ENCODE peak calls at places on chromosomes 7 and 10, in six cellular contexts. Q is fibroblast of mammary gland, S is tibial nerve, F is heart left ventricle, R is neural crest cell, B is glutamatergic neuron. P is an unnamed sample.

GRCh38 chr10:73099141-73099540 is 2.5 kb upstream of the P4HA1 start:
- DNase-seq in R (no peak), B (no peak), F (no peak), S (no peak), Q (no peak), P (no peak)

GRCh38 chr7:93823621-93824020 is 66.9 kb downstream of the TFPI2 start:
- DNase-seq in Q (no peak), R (no peak), S (no peak), B (no peak), F (no peak), P (no peak)

GRCh38 chr7:32206987-32207386 is 136.8 kb upstream of the PDE1C start:
- DNase-seq in S (no peak), B (peak), F (peak), R (peak), Q (peak), P (peak)

GRCh38 chr7:43439631-43440401 is 143.1 kb upstream of the STK17A start:
- DNase-seq in R (peak), F (no peak), B (peak), S (no peak), Q (peak), P (peak)

GRCh38 chr10:124592736-124593430 is 131.3 kb downstream of the LHPP start:
- DNase-seq in R (no peak), B (peak), S (no peak), F (peak), Q (no peak), P (peak)

GRCh38 chr10:48476279-48476982 is 128.4 kb downstream of the ARHGAP22 start:
- DNase-seq in Q (no peak), S (no peak), R (no peak), F (no peak), B (no peak), P (no peak)

GRCh38 chr10:70381491-70382421 is 669 bp downstream of the LRRC20 start:
- DNase-seq in Q (no peak), B (peak), F (peak), S (no peak), R (peak), P (peak)

GRCh38 chr7:157622408-157623221 is 285.8 kb downstream of the DNAJB6 start:
- DNase-seq in R (no peak), Q (no peak), S (no peak), F (no peak), B (no peak), P (no peak)

GRCh38 chr7:52711951-52712350 is 323.5 kb upstream of the POM121L12 start:
- DNase-seq in Q (no peak), S (no peak), B (no peak), R (no peak), F (no peak), P (no peak)

GRCh38 chr10:50557130-50557682 is 66.5 kb downstream of the SGMS1 start:
- DNase-seq in Q (no peak), R (no peak), S (no peak), F (no peak), B (no peak), P (no peak)

GRCh38 chr7:130946110-130946509 is 212.1 kb upstream of the KLF14 start:
- DNase-seq in R (no peak), F (no peak), Q (no peak), B (no peak), S (no peak), P (no peak)

GRCh38 chr7:66013938-66014337 is 31.9 kb upstream of the GUSB start:
- DNase-seq in Q (peak), R (no peak), B (peak), S (no peak), F (peak), P (no peak)

GRCh38 chr7:143285454-143285756 is 647 bp downstream of the TMEM139 start:
- DNase-seq in R (no peak), B (no peak), F (peak), S (no peak), Q (no peak), P (no peak)

GRCh38 chr10:108250954-108251620 is 1086.6 kb upstream of the SORCS1 start:
- DNase-seq in F (no peak), R (no peak), Q (peak), B (no peak), S (no peak), P (no peak)

GRCh38 chr10:118101501-118101900 is 54.8 kb upstream of the RAB11FIP2 start:
- DNase-seq in B (no peak), Q (peak), R (no peak), S (no peak), F (no peak), P (no peak)

GRCh38 chr7:70492641-70493040 is 639.3 kb upstream of the GALNT17 start:
- DNase-seq in F (no peak), B (no peak), Q (no peak), R (no peak), S (no peak), P (no peak)

GRCh38 chr7:1659696-1660095 is 10.4 kb upstream of the ELFN1 start:
- DNase-seq in R (no peak), F (no peak), S (no peak), Q (peak), B (no peak), P (no peak)

GRCh38 chr7:14207154-14207553 is 217.7 kb upstream of the ETV1 start:
- DNase-seq in Q (peak), F (peak), B (no peak), R (no peak), S (no peak), P (no peak)

GRCh38 chr10:100636848-100637553 is 101.3 kb downstream of the HIF1AN start:
- DNase-seq in Q (no peak), F (no peak), R (no peak), B (no peak), S (no peak), P (no peak)

GRCh38 chr10:111082102-111082975 is 5.5 kb downstream of the ADRA2A start:
- DNase-seq in B (no peak), Q (no peak), F (no peak), R (no peak), S (no peak), P (no peak)

GRCh38 chr10:70145666-70146488 is 623 bp downstream of the TYSND1 start:
- DNase-seq in S (no peak), B (peak), R (peak), F (peak), Q (peak), P (peak)

GRCh38 chr10:125283191-125283590 is 122.8 kb upstream of the CTBP2 start:
- DNase-seq in Q (no peak), R (no peak), B (peak), S (no peak), F (no peak), P (peak)

GRCh38 chr7:147400926-147401325 is 1189.6 kb upstream of the C7orf33 start:
- DNase-seq in S (no peak), B (no peak), Q (no peak), R (no peak), F (no peak), P (no peak)

GRCh38 chr7:25408861-25409260 is 180.6 kb upstream of the NPVF start:
- DNase-seq in Q (no peak), S (no peak), R (no peak), B (no peak), F (no peak), P (no peak)

GRCh38 chr7:100120518-100121085 is 1.2 kb downstream of the CNPY4 start:
- DNase-seq in Q (no peak), S (no peak), B (no peak), R (no peak), F (no peak), P (no peak)

GRCh38 chr10:132232553-132232949 is 45.8 kb downstream of the DPYSL4 start:
- DNase-seq in R (no peak), S (no peak), B (no peak), Q (no peak), F (peak), P (no peak)

GRCh38 chr7:121800916-121801675 is 71.9 kb upstream of the PTPRZ1 start:
- DNase-seq in Q (no peak), B (no peak), S (no peak), R (no peak), F (no peak), P (no peak)

GRCh38 chr10:132309466-132309865 is 1.7 kb upstream of the STK32C start:
- DNase-seq in S (no peak), F (peak), Q (no peak), R (no peak), B (no peak), P (no peak)

GRCh38 chr7:157139142-157140117 is 704 bp downstream of the UBE3C start:
- DNase-seq in F (peak), B (peak), S (no peak), Q (peak), R (no peak), P (peak)

GRCh38 chr7:1513657-1514095 is 9.5 kb upstream of the INTS1 start:
- DNase-seq in B (no peak), R (no peak), F (peak), S (no peak), Q (no peak), P (no peak)

GRCh38 chr10:99785646-99786045 is 3.2 kb downstream of the ABCC2 start:
- DNase-seq in S (no peak), F (no peak), R (no peak), Q (no peak), B (no peak), P (no peak)

GRCh38 chr7:88111136-88111748 is 108.6 kb downstream of the SRI start:
- DNase-seq in F (no peak), B (no peak), S (no peak), R (no peak), Q (peak), P (no peak)

GRCh38 chr10:100501423-100501822 is 18.2 kb downstream of the SEC31B start:
- DNase-seq in R (no peak), B (no peak), S (no peak), F (no peak), Q (peak), P (no peak)

GRCh38 chr7:23469150-23469960 is 936 bp downstream of the IGF2BP3 start:
- DNase-seq in B (peak), S (no peak), Q (no peak), F (no peak), R (peak), P (peak)

GRCh38 chr10:46528675-46529615 is 27.5 kb downstream of the GPRIN2 start:
- DNase-seq in F (no peak), Q (no peak), B (peak), R (no peak), S (no peak), P (no peak)

GRCh38 chr10:132500781-132501415 is 36.7 kb upstream of the INPP5A start:
- DNase-seq in Q (no peak), R (no peak), B (no peak), S (no peak), F (no peak), P (no peak)

GRCh38 chr10:44195120-44196007 is 189.5 kb downstream of the CXCL12 start:
- DNase-seq in F (peak), R (no peak), B (no peak), Q (peak), S (peak), P (no peak)

GRCh38 chr10:1141261-1141660 is 85.1 kb downstream of the WDR37 start:
- DNase-seq in B (no peak), Q (no peak), R (no peak), S (no peak), F (no peak), P (no peak)

GRCh38 chr10:1141701-1142100 is 85.5 kb downstream of the WDR37 start:
- DNase-seq in F (no peak), S (no peak), Q (no peak), R (no peak), B (no peak), P (no peak)

GRCh38 chr10:1138529-1138928 is 82.3 kb downstream of the WDR37 start:
- DNase-seq in Q (no peak), R (no peak), F (no peak), B (no peak), S (no peak), P (no peak)

GRCh38 chr10:1137499-1138163 is 81.4 kb downstream of the WDR37 start:
- DNase-seq in S (no peak), F (no peak), Q (no peak), B (no peak), R (no peak), P (no peak)

GRCh38 chr10:1142596-1142995 is 86.4 kb downstream of the WDR37 start:
- DNase-seq in F (no peak), Q (no peak), S (no peak), R (no peak), B (no peak), P (no peak)
- TF ChIP-seq CTCF in F (no peak), Q (peak), S (no peak), R (peak), B (no peak), P (no peak)

DNA sequence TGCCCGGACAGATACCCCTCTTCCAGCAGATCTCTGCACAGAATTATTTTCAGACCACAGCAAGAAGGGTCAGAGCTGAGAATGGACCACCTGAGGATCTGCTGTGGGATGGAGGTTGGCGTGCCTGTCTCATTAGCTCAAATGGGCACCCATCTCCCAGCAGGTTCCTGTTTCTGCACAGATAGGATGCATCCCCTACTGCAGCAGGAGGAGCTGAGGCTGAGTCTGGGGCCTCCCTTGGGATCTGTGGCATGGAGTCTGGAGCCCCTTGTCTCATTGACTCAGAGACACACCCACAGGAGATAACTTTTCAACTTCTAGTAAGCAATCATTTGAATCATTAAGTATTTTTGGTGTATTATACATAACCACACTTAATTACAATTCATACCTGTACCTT is 212.7 kb downstream of the ADK start:
- DNase-seq in Q (peak), F (no peak), B (no peak), R (no peak), S (no peak), P (no peak)
- TF ChIP-seq CTCF in Q (no peak), F (no peak), B (no peak), R (no peak), S (no peak), P (no peak)

DNA sequence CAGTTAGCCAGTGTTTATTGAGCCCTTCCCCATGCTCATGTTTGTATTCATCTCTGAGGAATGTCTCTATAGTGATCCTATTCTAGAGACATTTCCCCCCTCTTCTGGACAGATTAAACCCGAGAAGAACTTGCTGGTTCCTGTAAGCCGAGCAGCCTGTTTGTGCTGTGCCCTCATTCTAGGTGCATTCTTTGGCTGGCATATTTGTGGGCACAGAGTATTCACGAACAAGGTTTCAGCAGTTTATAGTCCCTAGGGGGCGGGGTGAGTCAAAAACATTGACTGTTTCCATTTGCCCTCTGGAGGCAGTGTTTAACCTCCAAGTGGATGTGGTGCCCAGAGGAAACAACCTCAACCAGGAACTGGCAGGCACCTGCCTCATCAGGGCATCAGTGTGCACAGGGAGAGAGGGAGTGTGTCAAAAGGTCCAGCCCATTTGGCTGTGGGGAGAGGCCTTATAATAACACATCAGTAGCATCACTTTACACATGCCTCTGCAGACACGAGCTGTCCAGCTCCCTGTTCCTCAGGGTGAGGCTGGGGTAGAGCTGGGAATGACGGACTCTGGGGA is 273.3 kb upstream of the LRGUK start:
- DNase-seq in Q (peak), F (no peak), B (no peak), R (no peak), S (no peak), P (peak)
- TF ChIP-seq CTCF in Q (peak), F (peak), B (peak), R (peak), S (no peak), P (peak)

GRCh38 chr7:92404170-92404614 is 43.1 kb upstream of the GATAD1 start:
- DNase-seq in Q (no peak), S (no peak), B (no peak), F (no peak), R (no peak), P (no peak)
- TF ChIP-seq CTCF in Q (no peak), S (no peak), B (no peak), F (no peak), R (no peak), P (no peak)

GRCh38 chr7:141181812-141182211 is 107.9 kb downstream of the TMEM178B start:
- DNase-seq in S (no peak), R (no peak), Q (no peak), F (no peak), B (no peak), P (no peak)
- TF ChIP-seq CTCF in S (no peak), R (no peak), Q (no peak), F (no peak), B (no peak), P (no peak)

GRCh38 chr10:104045151-104046089 is 40.3 kb downstream of the COL17A1 start:
- DNase-seq in S (no peak), Q (peak), F (no peak), B (peak), R (no peak), P (peak)

GRCh38 chr10:104041891-104042535 is 43.7 kb downstream of the COL17A1 start:
- DNase-seq in S (no peak), R (no peak), F (no peak), Q (no peak), B (no peak), P (no peak)

GRCh38 chr10:104040862-104041789 is 44.6 kb downstream of the COL17A1 start:
- DNase-seq in F (no peak), Q (no peak), R (no peak), S (no peak), B (no peak), P (no peak)

GRCh38 chr10:104043854-104044253 is 41.8 kb downstream of the COL17A1 start:
- DNase-seq in S (no peak), Q (no peak), F (no peak), B (peak), R (no peak), P (no peak)

GRCh38 chr10:104043185-104043830 is 42.4 kb downstream of the COL17A1 start:
- DNase-seq in Q (no peak), R (no peak), F (no peak), B (no peak), S (no peak), P (no peak)
- TF ChIP-seq CTCF in Q (no peak), R (no peak), F (no peak), B (no peak), S (no peak), P (no peak)

P was measured in nephron progenitor cell.